ENCODE peak calls at places on chromosomes 6 and 20, in seven cellular contexts. Q is aorta, Z is tibial artery, T is right cardiac atrium, U is GM23248, R is colonic mucosa, X is MM.1S. A is an unnamed sample.

GRCh38 chr20:9348746-9349145 is 165.6 kb upstream of the LAMP5 start:
- DNase-seq in Q (no peak), Z (no peak), T (no peak), U (no peak), R (no peak), X (no peak), A (no peak)

GRCh38 chr6:89080281-89081128 is at the start of gene PNRC1:
- DNase-seq in Q (peak; percentile 100), Z (peak; percentile 100), T (peak; percentile 100), U (peak; percentile 99), R (peak; percentile 100), X (peak; percentile 99), A (peak; percentile 100)

GRCh38 chr6:136035378-136036070 is 184.0 kb downstream of the PDE7B start:
- DNase-seq in Q (no peak), Z (no peak), T (no peak), U (peak; percentile 73), R (no peak), X (no peak), A (no peak)

GRCh38 chr6:22966711-22967110 is 397.3 kb downstream of the HDGFL1 start:
- DNase-seq in Q (no peak), Z (no peak), T (no peak), U (no peak), R (no peak), X (no peak), A (no peak)

GRCh38 chr6:82862543-82862942 is 203.1 kb downstream of the UBE3D start:
- DNase-seq in Q (no peak), Z (no peak), T (no peak), U (peak; percentile 38), R (no peak), X (no peak), A (no peak)

GRCh38 chr20:40265872-40266533 is 423.0 kb downstream of the MAFB start:
- DNase-seq in Q (no peak), Z (no peak), T (no peak), U (peak; percentile 72), R (peak; percentile 41), X (peak; percentile 22), A (no peak)

GRCh38 chr6:89782222-89782621 is 37.4 kb downstream of the MDN1 start:
- DNase-seq in Q (no peak), Z (no peak), T (no peak), U (no peak), R (no peak), X (no peak), A (no peak)

GRCh38 chr6:118377711-118378414 is 170.2 kb upstream of the PLN start:
- DNase-seq in Q (no peak), Z (no peak), T (peak; percentile 62), U (no peak), R (no peak), X (no peak), A (peak; percentile 41)

GRCh38 chr20:17525132-17525531 is 6.0 kb downstream of the BFSP1 start:
- DNase-seq in Q (no peak), Z (no peak), T (no peak), U (no peak), R (no peak), X (no peak), A (no peak)

GRCh38 chr6:169993861-169994481 is 242.5 kb downstream of the ERMARD start:
- DNase-seq in Q (peak; percentile 73), Z (no peak), T (no peak), U (no peak), R (no peak), X (no peak), A (no peak)

GRCh38 chr6:7390218-7390878 is 740 bp downstream of the RIOK1 start:
- DNase-seq in Q (no peak), Z (no peak), T (no peak), U (no peak), R (no peak), X (no peak), A (no peak)

GRCh38 chr20:47133809-47134456 is 222.6 kb downstream of the ZMYND8 start:
- DNase-seq in Q (no peak), Z (no peak), T (peak; percentile 82), U (peak; percentile 76), R (no peak), X (no peak), A (no peak)

GRCh38 chr6:65998544-65998943 is 291.5 kb upstream of the EYS start:
- DNase-seq in Q (no peak), Z (no peak), T (peak; percentile 16), U (no peak), R (no peak), X (no peak), A (no peak)

GRCh38 chr6:117547688-117548621 is 54.4 kb downstream of the GOPC start:
- DNase-seq in Q (peak; percentile 87), Z (peak; percentile 57), T (peak; percentile 86), U (no peak), R (peak; percentile 24), X (no peak), A (peak; percentile 81)

GRCh38 chr20:57479196-57479595 is 45.7 kb downstream of the CTCFL start:
- DNase-seq in Q (no peak), Z (peak; percentile 6), T (no peak), U (no peak), R (no peak), X (no peak), A (no peak)

GRCh38 chr20:54633903-54634302 is 158.5 kb downstream of the DOK5 start:
- DNase-seq in Q (no peak), Z (no peak), T (no peak), U (no peak), R (no peak), X (peak; percentile 77), A (no peak)

GRCh38 chr6:72783667-72784066 is 161.8 kb downstream of the KCNQ5 start:
- DNase-seq in Q (no peak), Z (no peak), T (no peak), U (peak; percentile 83), R (no peak), X (no peak), A (no peak)

GRCh38 chr6:85516168-85516567 is 66.3 kb downstream of the NT5E start:
- DNase-seq in Q (no peak), Z (no peak), T (no peak), U (peak; percentile 31), R (no peak), X (no peak), A (no peak)

GRCh38 chr6:46963626-46964025 is 41.9 kb upstream of the ADGRF5 start:
- DNase-seq in Q (no peak), Z (no peak), T (no peak), U (peak; percentile 20), R (no peak), X (no peak), A (peak; percentile 42)

GRCh38 chr6:112274774-112275173 is 20.4 kb upstream of the LAMA4 start:
- DNase-seq in Q (no peak), Z (no peak), T (no peak), U (no peak), R (no peak), X (no peak), A (no peak)

GRCh38 chr6:74447013-74447412 is 751.0 kb downstream of the CD109 start:
- DNase-seq in Q (no peak), Z (no peak), T (no peak), U (peak; percentile 72), R (no peak), X (peak; percentile 14), A (no peak)

GRCh38 chr6:165735065-165735464 is 72.0 kb upstream of the PDE10A start:
- DNase-seq in Q (no peak), Z (no peak), T (no peak), U (no peak), R (no peak), X (no peak), A (no peak)

GRCh38 chr6:90083891-90084290 is 189.6 kb downstream of the GJA10 start:
- DNase-seq in Q (no peak), Z (no peak), T (no peak), U (no peak), R (no peak), X (no peak), A (no peak)

GRCh38 chr20:44113642-44113945 is 73.4 kb downstream of the JPH2 start:
- DNase-seq in Q (no peak), Z (no peak), T (no peak), U (no peak), R (no peak), X (no peak), A (no peak)

GRCh38 chr20:62961310-62961783 is 8.8 kb downstream of the SLC17A9 start:
- DNase-seq in Q (no peak), Z (no peak), T (no peak), U (no peak), R (no peak), X (no peak), A (no peak)

GRCh38 chr20:51526754-51527153 is 15.8 kb downstream of the NFATC2 start:
- DNase-seq in Q (no peak), Z (no peak), T (no peak), U (no peak), R (no peak), X (no peak), A (no peak)
- H3K4me1 ChIP-seq in Q (no peaks in the 10 kb centered on the region), Z (peaks cover 16% of the 10 kb centered on the region), T (peaks cover 2% of the 10 kb centered on the region), U (no peaks in the 10 kb centered on the region), R (no peaks in the 10 kb centered on the region), X (no peaks in the 10 kb centered on the region), A (peaks cover 24% of the 10 kb centered on the region)

GRCh38 chr20:4813076-4813838 is 91.5 kb downstream of the PRND start:
- DNase-seq in Q (no peak), Z (no peak), T (peak; percentile 77), U (no peak), R (no peak), X (no peak), A (no peak)

GRCh38 chr20:4814696-4815252 is 93.1 kb downstream of the PRND start:
- DNase-seq in Q (no peak), Z (peak; percentile 47), T (peak; percentile 73), U (no peak), R (no peak), X (peak; percentile 11), A (no peak)

GRCh38 chr20:4815618-4816017 is 93.9 kb downstream of the PRND start:
- DNase-seq in Q (no peak), Z (no peak), T (peak; percentile 28), U (no peak), R (no peak), X (no peak), A (no peak)

GRCh38 chr20:4812641-4813075 is 90.9 kb downstream of the PRND start:
- DNase-seq in Q (no peak), Z (no peak), T (peak; percentile 45), U (no peak), R (no peak), X (no peak), A (no peak)

GRCh38 chr20:4813839-4814695 is 92.4 kb downstream of the PRND start:
- DNase-seq in Q (no peak), Z (no peak), T (peak; percentile 45), U (no peak), R (no peak), X (peak; percentile 27), A (no peak)
- H3K4me3 ChIP-seq in Q (no peak overlapping the region), Z (no peak overlapping the region), T (no peak overlapping the region), U (no peak overlapping the region), R (peak overlapping the region; percentile 5), X (peak overlapping the region; percentile 42), A (peak overlapping the region; percentile 58)

DNA sequence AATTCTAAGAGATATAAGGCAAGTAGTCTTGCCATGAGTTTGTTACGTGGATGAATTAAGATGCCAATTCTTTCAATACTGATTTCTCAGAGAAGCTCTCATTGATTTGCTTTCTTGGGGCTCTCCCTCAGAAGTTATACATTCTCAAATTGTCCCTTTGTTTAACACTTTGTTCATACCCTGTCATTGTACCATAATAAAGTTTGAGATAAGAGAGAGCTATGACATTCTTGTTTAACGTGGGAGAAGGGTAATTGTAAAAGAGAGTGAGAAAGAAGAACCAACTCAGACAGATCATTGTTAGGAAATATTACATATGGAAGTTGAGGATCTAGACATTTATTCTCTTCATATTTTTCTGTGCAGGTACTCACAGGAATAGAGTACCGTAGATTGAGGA is 19.1 kb downstream of the ACSS2 start:
- DNase-seq in Q (no peak), Z (no peak), T (no peak), U (no peak), R (no peak), X (no peak), A (no peak)
- H3K4me1 ChIP-seq in Q (peaks cover 13% of the 10 kb centered on the region), Z (peaks cover 41% of the 10 kb centered on the region), T (peaks cover 7% of the 10 kb centered on the region), U (peaks cover 19% of the 10 kb centered on the region), R (peaks cover 7% of the 10 kb centered on the region), X (no peaks in the 10 kb centered on the region), A (no peaks in the 10 kb centered on the region)

GRCh38 chr6:63927538-63927937 is 291.9 kb downstream of the PHF3 start:
- DNase-seq in Q (no peak), Z (no peak), T (no peak), U (no peak), R (no peak), X (no peak), A (no peak)
- H3K4me3 ChIP-seq in Q (no peak overlapping the region), Z (no peak overlapping the region), T (no peak overlapping the region), U (no peak overlapping the region), R (no peak overlapping the region), X (no peak overlapping the region), A (no peak overlapping the region)

A was measured in heart left ventricle.